ENCODE peak calls at places on chromosomes 1 and 21, in nine cellular contexts. O, N, L, D, I, M, G, Q and E are unnamed samples.

GRCh38 chr1:1337793-1338147 is 6.7 kb downstream of the TAS1R3 start:
- DNase-seq in O (no peak), N (peak; percentile 32), L (peak; percentile 91), D (no peak), I (peak; percentile 93), M (no peak), G (no peak), Q (no peak), E (peak; percentile 74)

GRCh38 chr1:91781371-91781825 is 104.6 kb downstream of the TGFBR3 start:
- DNase-seq in O (no peak), N (no peak), L (no peak), D (no peak), I (no peak), M (no peak), G (no peak), Q (no peak), E (no peak)

GRCh38 chr1:159992161-159992560 is 38.1 kb upstream of the SLAMF9 start:
- DNase-seq in O (no peak), N (no peak), L (no peak), D (no peak), I (no peak), M (no peak), G (no peak), Q (no peak), E (peak; percentile 22)

GRCh38 chr1:87983841-87984240 is 655.2 kb downstream of the LMO4 start:
- DNase-seq in O (no peak), N (no peak), L (no peak), D (no peak), I (no peak), M (no peak), G (no peak), Q (no peak), E (no peak)

GRCh38 chr1:235069577-235070563 is 58.8 kb downstream of the TOMM20 start:
- DNase-seq in O (peak; percentile 47), N (no peak), L (no peak), D (no peak), I (no peak), M (peak; percentile 99), G (no peak), Q (peak; percentile 90), E (no peak)

GRCh38 chr1:172960454-172961208 is 90.1 kb downstream of the TNFSF18 start:
- DNase-seq in O (no peak), N (no peak), L (no peak), D (no peak), I (no peak), M (no peak), G (no peak), Q (no peak), E (peak; percentile 7)

GRCh38 chr1:48007044-48007443 is 9.9 kb upstream of the TRABD2B start:
- DNase-seq in O (peak; percentile 11), N (no peak), L (no peak), D (no peak), I (no peak), M (no peak), G (no peak), Q (peak; percentile 4), E (no peak)

GRCh38 chr1:224175615-224176014 is 7.4 kb upstream of the DEGS1 start:
- DNase-seq in O (no peak), N (no peak), L (peak; percentile 47), D (no peak), I (no peak), M (no peak), G (no peak), Q (no peak), E (peak; percentile 85)

GRCh38 chr1:206495011-206495461 is 12.3 kb upstream of the RASSF5 start:
- DNase-seq in O (no peak), N (no peak), L (no peak), D (no peak), I (no peak), M (no peak), G (no peak), Q (no peak), E (no peak)

GRCh38 chr1:61641578-61642336 is 83.2 kb downstream of the TM2D1 start:
- DNase-seq in O (peak; percentile 71), N (peak; percentile 35), L (peak; percentile 47), D (no peak), I (peak; percentile 49), M (no peak), G (no peak), Q (peak; percentile 20), E (peak; percentile 92)

GRCh38 chr21:43369124-43369523 is 57.8 kb downstream of the SIK1 start:
- DNase-seq in O (peak; percentile 42), N (no peak), L (peak; percentile 68), D (no peak), I (no peak), M (no peak), G (no peak), Q (peak; percentile 31), E (no peak)

GRCh38 chr1:223033658-223034057 is 109.4 kb downstream of the TLR5 start:
- DNase-seq in O (no peak), N (no peak), L (no peak), D (no peak), I (no peak), M (no peak), G (no peak), Q (no peak), E (no peak)
- TF ChIP-seq REST in O (no peak), N (no peak), L (no peak), D (no peak), I (no peak), M (no peak), G (no peak), Q (no peak), E (no peak)

DNA sequence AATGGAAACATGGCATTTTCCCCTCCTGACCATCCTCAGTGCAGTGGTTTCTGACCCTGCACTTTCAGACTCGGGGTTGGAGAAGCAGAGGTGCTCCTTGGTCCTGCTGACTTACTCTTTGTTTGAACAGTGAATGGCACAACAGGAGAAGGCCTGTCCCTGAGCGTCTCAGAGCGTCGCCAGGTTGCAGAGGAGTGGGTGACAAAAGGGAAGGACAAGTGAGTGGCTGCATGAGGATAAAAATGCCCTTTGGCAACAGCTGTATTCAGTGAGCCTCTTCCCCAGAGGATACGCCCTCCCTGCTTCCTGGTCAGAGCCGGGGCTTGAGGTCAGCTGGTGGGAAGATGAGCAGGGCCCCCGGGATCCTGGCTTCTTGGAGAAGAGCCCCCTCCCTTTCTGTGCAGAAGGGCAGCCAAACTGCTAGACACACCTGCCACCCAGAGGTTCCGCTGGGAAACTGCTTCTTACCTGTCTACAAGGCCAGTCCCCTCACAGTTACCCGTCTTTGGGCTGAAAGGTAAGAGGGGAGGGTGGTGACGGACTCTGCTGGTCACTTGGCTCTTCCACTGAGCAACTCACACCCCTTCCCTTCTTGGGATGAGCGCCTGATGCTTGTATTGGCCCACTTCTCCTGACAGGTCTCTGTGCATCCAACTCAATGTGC is 16.6 kb downstream of the NPL start:
- DNase-seq in O (no peak), N (peak; percentile 18), L (peak; percentile 16), D (no peak), I (peak; percentile 47), M (no peak), G (no peak), Q (peak; percentile 12), E (peak; percentile 97)
- TF ChIP-seq CTCF in O (no peak), N (peak; percentile 54), L (no peak), D (no peak), I (peak; percentile 78), M (peak; percentile 23), G (no peak), Q (peak; percentile 61), E (peak; percentile 94)

GRCh38 chr1:201141418-201141817 is 12.9 kb downstream of the TMEM9 start:
- DNase-seq in O (no peak), N (no peak), L (no peak), D (no peak), I (no peak), M (no peak), G (no peak), Q (no peak), E (no peak)

GRCh38 chr1:201140235-201140940 is 13.4 kb upstream of the ASCL5 start:
- DNase-seq in O (no peak), N (no peak), L (no peak), D (no peak), I (no peak), M (no peak), G (no peak), Q (peak; percentile 33), E (no peak)

GRCh38 chr1:201142011-201142853 is 12.0 kb downstream of the TMEM9 start:
- DNase-seq in O (no peak), N (no peak), L (no peak), D (no peak), I (no peak), M (no peak), G (no peak), Q (no peak), E (no peak)

GRCh38 chr1:201139756-201140155 is 12.8 kb upstream of the ASCL5 start:
- DNase-seq in O (no peak), N (no peak), L (no peak), D (no peak), I (no peak), M (no peak), G (no peak), Q (no peak), E (no peak)

DNA sequence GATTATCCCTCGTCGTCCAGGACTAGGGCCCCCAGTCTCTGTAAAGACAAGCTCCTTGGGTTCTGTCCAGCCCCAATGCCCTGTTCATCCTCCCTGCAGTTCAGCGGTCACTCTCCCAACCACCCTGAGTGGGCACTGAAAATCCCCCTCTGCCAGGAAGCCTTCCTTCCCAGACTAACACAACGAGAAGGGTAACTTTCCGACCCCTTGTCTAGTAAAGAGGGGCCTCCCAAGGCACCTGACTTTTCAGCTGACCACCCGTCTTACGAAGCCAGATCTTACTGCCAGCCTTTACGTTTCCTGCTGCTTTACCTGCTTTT is 13.4 kb downstream of the TMEM9 start:
- DNase-seq in O (no peak), N (no peak), L (no peak), D (no peak), I (no peak), M (no peak), G (no peak), Q (no peak), E (no peak)
- TF ChIP-seq REST in O (no peak), N (no peak), L (no peak), D (no peak), I (no peak), M (no peak), G (no peak), Q (no peak), E (no peak)

GRCh38 chr21:36579898-36580297 is 100.0 kb upstream of the CLDN14 start:
- DNase-seq in O (no peak), N (no peak), L (no peak), D (no peak), I (no peak), M (no peak), G (no peak), Q (no peak), E (no peak)

GRCh38 chr21:36583591-36583990 is 103.7 kb upstream of the CLDN14 start:
- DNase-seq in O (no peak), N (no peak), L (no peak), D (no peak), I (peak; percentile 58), M (no peak), G (no peak), Q (no peak), E (no peak)

GRCh38 chr21:36587388-36587787 is 107.5 kb upstream of the CLDN14 start:
- DNase-seq in O (peak; percentile 4), N (peak; percentile 21), L (no peak), D (no peak), I (no peak), M (no peak), G (no peak), Q (no peak), E (no peak)

GRCh38 chr21:36589352-36589971 is 109.5 kb upstream of the SIM2 start:
- DNase-seq in O (no peak), N (peak; percentile 59), L (peak; percentile 68), D (peak; percentile 16), I (peak; percentile 61), M (no peak), G (peak; percentile 2), Q (peak; percentile 15), E (peak; percentile 65)

GRCh38 chr21:36584980-36585940 is 105.3 kb upstream of the CLDN14 start:
- DNase-seq in O (no peak), N (no peak), L (no peak), D (no peak), I (no peak), M (no peak), G (no peak), Q (no peak), E (peak; percentile 33)
- TF ChIP-seq CTCF in O (no peak), N (peak; percentile 29), L (no peak), D (no peak), I (peak; percentile 47), M (peak; percentile 32), G (no peak), Q (peak; percentile 32), E (peak; percentile 48)